ENCODE peak calls at places on chromosome 11, in eight cellular contexts. Z is body of pancreas, F is A549, Q is spleen, O is GM12878, U is adrenal gland, I is endothelial cell of umbilical vein, D is uterus. W is an unnamed sample.

GRCh38 chr11:44246726-44247125 is 63.2 kb downstream of the ALX4 start:
- DNase-seq in F (no peak), Z (no peak), I (no peak), D (no peak), Q (no peak), O (no peak), U (no peak), W (no peak)

GRCh38 chr11:75388386-75389275 is 10.7 kb upstream of the RPS3 start:
- DNase-seq in O (no peak), Z (peak), D (peak), U (peak), Q (peak), I (peak), F (peak), W (peak)

GRCh38 chr11:13962198-13962561 is 343 bp upstream of the SPON1 start:
- DNase-seq in Z (no peak), I (no peak), F (no peak), O (no peak), Q (no peak), U (no peak), D (no peak), W (no peak)

GRCh38 chr11:94613120-94613519 is 46.0 kb downstream of the PIWIL4 start:
- DNase-seq in U (no peak), I (no peak), F (no peak), Q (no peak), O (no peak), Z (no peak), D (no peak), W (no peak)

GRCh38 chr11:69531071-69531716 is 49.7 kb downstream of the LINC01488 start:
- DNase-seq in O (no peak), I (no peak), Z (no peak), D (no peak), Q (peak), F (no peak), U (no peak), W (no peak)

GRCh38 chr11:127066426-127067090 is 66.0 kb upstream of the KIRREL3 start:
- DNase-seq in U (no peak), D (no peak), I (no peak), Q (no peak), Z (no peak), F (no peak), O (no peak), W (no peak)

GRCh38 chr11:43868852-43869567 is 11.6 kb upstream of the ALKBH3 start:
- DNase-seq in I (peak), F (peak), O (peak), Q (no peak), U (peak), D (no peak), Z (no peak), W (peak)

GRCh38 chr11:102384419-102385052 is 37.5 kb downstream of the BIRC2 start:
- DNase-seq in Q (no peak), F (no peak), U (peak), O (no peak), I (peak), Z (no peak), D (peak), W (no peak)

GRCh38 chr11:130525307-130525706 is 76.9 kb downstream of the ADAMTS15 start:
- DNase-seq in I (no peak), Q (no peak), Z (no peak), U (no peak), O (no peak), D (no peak), F (no peak), W (no peak)

GRCh38 chr11:118933486-118933885 is 7.8 kb upstream of the BCL9L start:
- DNase-seq in Z (peak), F (no peak), Q (no peak), U (no peak), D (peak), I (peak), O (no peak), W (peak)

DNA sequence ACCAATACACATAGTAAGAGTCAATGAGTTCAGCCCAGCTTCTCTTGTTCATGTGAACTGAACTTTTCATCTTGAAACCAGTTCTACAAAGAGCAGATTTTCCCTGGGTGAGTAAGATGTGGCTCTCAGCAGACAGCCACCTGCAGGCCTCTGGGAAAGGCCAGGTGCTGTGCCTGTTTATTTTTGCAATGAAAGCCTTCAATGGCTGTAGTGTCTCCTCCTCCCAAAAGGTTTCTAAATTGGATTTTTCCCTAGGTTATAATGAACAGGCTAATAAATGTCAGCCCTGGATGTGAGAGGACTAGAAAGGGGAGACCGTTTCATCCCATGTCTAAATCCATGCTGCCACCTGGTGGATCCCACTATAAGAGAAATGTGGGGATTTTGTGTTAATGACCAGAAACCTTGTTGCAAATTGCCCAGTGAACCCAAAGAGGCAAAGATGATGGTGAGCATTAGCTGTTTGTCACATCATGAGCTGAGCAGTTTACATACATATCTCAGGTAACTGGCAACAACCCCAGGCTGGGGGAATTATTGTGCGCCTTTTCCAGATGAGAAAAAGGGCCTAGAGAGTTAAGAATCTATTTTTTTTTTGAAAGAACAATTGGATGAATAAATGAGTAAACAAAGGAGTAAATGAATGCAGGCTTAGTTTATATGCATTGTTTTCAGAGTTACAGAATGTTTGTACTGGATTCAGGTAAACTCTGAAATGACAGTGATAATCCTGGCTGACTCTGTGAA is 12.7 kb downstream of the C11orf91 start:
- DNase-seq in F (peak), D (no peak), Z (peak), U (peak), O (peak), I (peak), Q (no peak), W (peak)
- TF ChIP-seq POLR2A in F (no peak), D (no peak), Z (no peak), U (no peak), O (no peak), I (no peak), Q (no peak), W (no peak)

GRCh38 chr11:65917434-65918210 is 1.2 kb downstream of the C11orf68 start:
- DNase-seq in I (no peak), D (peak), O (no peak), Q (peak), Z (no peak), F (no peak), U (peak), W (no peak)

GRCh38 chr11:65918211-65919150 is at the start of gene C11orf68:
- DNase-seq in I (peak), Q (no peak), O (no peak), F (peak), D (no peak), Z (peak), U (peak), W (no peak)

GRCh38 chr11:65921033-65921555 is 1.9 kb downstream of the DRAP1 start:
- DNase-seq in F (no peak), O (no peak), Q (no peak), Z (no peak), I (no peak), D (no peak), U (no peak), W (no peak)

GRCh38 chr11:65920035-65920802 is 993 bp downstream of the DRAP1 start:
- DNase-seq in O (no peak), U (peak), D (peak), Z (no peak), F (no peak), Q (peak), I (no peak), W (no peak)

DNA sequence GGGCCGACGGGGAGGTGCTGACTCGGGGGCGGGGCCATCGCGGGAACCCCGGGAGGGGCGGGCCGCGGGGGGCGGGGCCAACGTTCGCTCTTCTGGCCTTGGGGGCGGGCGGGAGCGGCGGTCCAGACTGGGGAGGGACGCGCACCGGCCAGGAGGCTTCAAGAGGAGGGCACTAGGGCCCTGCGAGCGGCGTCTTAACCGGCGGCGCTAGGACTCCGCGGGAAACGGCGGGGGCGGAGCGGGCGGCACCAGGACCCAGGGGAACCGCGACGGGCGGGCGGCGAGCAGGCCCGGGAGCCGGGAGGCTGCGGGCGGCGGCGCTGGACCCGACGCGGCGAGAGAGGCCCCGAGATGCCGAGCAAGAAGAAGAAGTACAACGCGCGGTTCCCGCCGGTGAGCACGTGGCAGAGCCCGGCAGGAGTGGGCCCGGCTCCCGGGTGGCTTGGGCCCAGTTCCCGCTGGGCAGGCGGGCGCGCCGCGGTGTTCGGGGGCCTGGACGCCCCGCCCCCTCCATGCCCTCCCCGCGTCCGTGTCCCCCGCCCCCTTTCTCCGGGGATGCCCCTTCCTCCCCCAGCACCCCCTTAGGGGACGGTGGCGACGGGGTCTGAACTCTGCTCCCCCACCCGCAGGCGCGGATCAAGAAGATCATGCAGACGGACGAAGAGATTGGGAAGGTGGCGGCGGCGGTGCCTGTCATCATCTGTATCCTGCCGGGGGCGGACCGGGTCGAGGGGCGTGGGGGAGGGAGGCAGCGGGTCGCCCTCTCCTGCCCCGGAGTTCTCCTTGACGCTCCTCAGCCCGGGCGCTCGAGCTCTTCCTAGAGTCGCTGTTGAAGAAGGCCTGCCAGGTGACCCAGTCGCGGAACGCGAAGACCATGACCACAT is at the start of gene DRAP1:
- DNase-seq in O (peak), F (peak), Z (peak), I (peak), Q (peak), D (peak), U (peak), W (peak)
- TF ChIP-seq POLR2A in O (peak), F (peak), Z (peak), I (peak), Q (no peak), D (peak), U (peak), W (peak)

GRCh38 chr11:46347637-46348311 is 511 bp downstream of the DGKZ start:
- DNase-seq in I (no peak), Z (peak), Q (peak), F (no peak), O (no peak), U (no peak), D (peak), W (no peak)
- TF ChIP-seq POLR2A in I (no peak), Z (no peak), Q (no peak), F (no peak), O (no peak), U (no peak), D (no peak), W (peak)

GRCh38 chr11:72354356-72355115 is 79.8 kb downstream of the CLPB start:
- DNase-seq in I (no peak), Z (no peak), U (no peak), Q (no peak), F (peak), O (no peak), D (no peak), W (no peak)
- TF ChIP-seq POLR2A in I (no peak), Z (no peak), U (no peak), Q (no peak), F (no peak), O (no peak), D (no peak), W (no peak)

GRCh38 chr11:65892661-65893317 is 2.3 kb downstream of the CCDC85B start:
- DNase-seq in O (no peak), Z (no peak), U (peak), F (no peak), I (no peak), Q (peak), D (no peak), W (no peak)
- TF ChIP-seq POLR2A in O (no peak), Z (no peak), U (no peak), F (no peak), I (peak), Q (no peak), D (no peak), W (no peak)

GRCh38 chr11:83823461-83824025 is 537.4 kb upstream of the CCDC90B start:
- DNase-seq in Q (no peak), D (no peak), I (peak), F (no peak), O (no peak), U (no peak), Z (no peak), W (no peak)

GRCh38 chr11:83831929-83832328 is 545.8 kb upstream of the CCDC90B start:
- DNase-seq in D (no peak), Z (no peak), O (no peak), U (no peak), Q (no peak), F (no peak), I (no peak), W (no peak)

GRCh38 chr11:83827940-83828554 is 541.9 kb upstream of the CCDC90B start:
- DNase-seq in F (peak), D (no peak), Q (no peak), Z (no peak), I (peak), U (no peak), O (no peak), W (no peak)

GRCh38 chr11:83826078-83826477 is 539.9 kb upstream of the CCDC90B start:
- DNase-seq in U (no peak), Q (no peak), F (no peak), D (no peak), O (no peak), Z (no peak), I (no peak), W (no peak)

GRCh38 chr11:83827520-83827919 is 541.4 kb upstream of the CCDC90B start:
- DNase-seq in Z (no peak), F (no peak), D (no peak), I (no peak), U (no peak), O (no peak), Q (no peak), W (no peak)
- TF ChIP-seq POLR2A in Z (no peak), F (no peak), D (no peak), I (no peak), U (no peak), O (no peak), Q (no peak), W (no peak)

W was measured in prostate gland.